ENCODE peak calls at places on chromosomes 5 and 9, in seven cellular contexts. One of them, this sample, is unnamed.

GRCh38 chr5:168042284-168043080 is 249.0 kb upstream of the WWC1 start:
- DNase-seq in suprapubic skin: no peak
- DNase-seq in B cell: no peak
- DNase-seq in PC-9: no peak
- DNase-seq in Calu3: no peak
- DNase-seq in cardiac muscle cell: no peak
- DNase-seq in left ventricle myocardium inferior: no peak
- DNase-seq in this sample: no peak

GRCh38 chr5:149959406-149960236 is 937 bp upstream of the SLC26A2 start:
- DNase-seq in suprapubic skin: no peak
- DNase-seq in B cell: peak; percentile 57
- DNase-seq in PC-9: peak; percentile 39
- DNase-seq in Calu3: peak; percentile 52
- DNase-seq in cardiac muscle cell: peak; percentile 75
- DNase-seq in left ventricle myocardium inferior: no peak
- DNase-seq in this sample: peak; percentile 74

GRCh38 chr5:179766021-179766725 is 27.6 kb upstream of the LTC4S start:
- DNase-seq in suprapubic skin: no peak
- DNase-seq in B cell: no peak
- DNase-seq in PC-9: no peak
- DNase-seq in Calu3: no peak
- DNase-seq in cardiac muscle cell: peak; percentile 40
- DNase-seq in left ventricle myocardium inferior: no peak
- DNase-seq in this sample: peak; percentile 55

GRCh38 chr5:101897914-101898313 is 398.2 kb downstream of the SLCO4C1 start:
- DNase-seq in suprapubic skin: no peak
- DNase-seq in B cell: no peak
- DNase-seq in PC-9: no peak
- DNase-seq in Calu3: no peak
- DNase-seq in cardiac muscle cell: no peak
- DNase-seq in left ventricle myocardium inferior: no peak
- DNase-seq in this sample: no peak

GRCh38 chr9:83444110-83444509 is 94.1 kb downstream of the FRMD3 start:
- DNase-seq in suprapubic skin: no peak
- DNase-seq in B cell: no peak
- DNase-seq in PC-9: no peak
- DNase-seq in Calu3: no peak
- DNase-seq in cardiac muscle cell: peak; percentile 72
- DNase-seq in left ventricle myocardium inferior: peak; percentile 69
- DNase-seq in this sample: peak; percentile 78

GRCh38 chr5:147051193-147051592 is 172.6 kb upstream of the PPP2R2B start:
- DNase-seq in suprapubic skin: no peak
- DNase-seq in B cell: no peak
- DNase-seq in PC-9: no peak
- DNase-seq in Calu3: no peak
- DNase-seq in cardiac muscle cell: peak; percentile 1
- DNase-seq in left ventricle myocardium inferior: no peak
- DNase-seq in this sample: no peak

GRCh38 chr5:179178016-179178575 is 117.9 kb downstream of the ZNF354C start:
- DNase-seq in suprapubic skin: no peak
- DNase-seq in B cell: no peak
- DNase-seq in PC-9: no peak
- DNase-seq in Calu3: no peak
- DNase-seq in cardiac muscle cell: no peak
- DNase-seq in left ventricle myocardium inferior: no peak
- DNase-seq in this sample: no peak

GRCh38 chr5:56588636-56589485 is 226.5 kb upstream of the MAP3K1 start:
- DNase-seq in suprapubic skin: peak; percentile 85
- DNase-seq in B cell: peak; percentile 97
- DNase-seq in PC-9: no peak
- DNase-seq in Calu3: no peak
- DNase-seq in cardiac muscle cell: no peak
- DNase-seq in left ventricle myocardium inferior: peak; percentile 74
- DNase-seq in this sample: no peak

GRCh38 chr9:125516381-125516960 is 190.5 kb downstream of the MAPKAP1 start:
- DNase-seq in suprapubic skin: no peak
- DNase-seq in B cell: no peak
- DNase-seq in PC-9: no peak
- DNase-seq in Calu3: no peak
- DNase-seq in cardiac muscle cell: no peak
- DNase-seq in left ventricle myocardium inferior: no peak
- DNase-seq in this sample: no peak

GRCh38 chr9:105881654-105882349 is 187.5 kb downstream of the TMEM38B start:
- DNase-seq in suprapubic skin: no peak
- DNase-seq in B cell: peak; percentile 62
- DNase-seq in PC-9: peak; percentile 48
- DNase-seq in Calu3: peak; percentile 68
- DNase-seq in cardiac muscle cell: peak; percentile 70
- DNase-seq in left ventricle myocardium inferior: peak; percentile 53
- DNase-seq in this sample: peak; percentile 69

GRCh38 chr9:75591972-75592371 is 298.5 kb upstream of the PCSK5 start:
- DNase-seq in suprapubic skin: no peak
- DNase-seq in B cell: no peak
- DNase-seq in PC-9: no peak
- DNase-seq in Calu3: no peak
- DNase-seq in cardiac muscle cell: no peak
- DNase-seq in left ventricle myocardium inferior: no peak
- DNase-seq in this sample: no peak

GRCh38 chr5:16574789-16575785 is 41.7 kb downstream of the RETREG1 start:
- DNase-seq in suprapubic skin: no peak
- DNase-seq in B cell: no peak
- DNase-seq in PC-9: no peak
- DNase-seq in Calu3: no peak
- DNase-seq in cardiac muscle cell: peak; percentile 46
- DNase-seq in left ventricle myocardium inferior: peak; percentile 38
- DNase-seq in this sample: peak; percentile 50

GRCh38 chr5:88825782-88826110 is 57.2 kb downstream of the MEF2C start:
- DNase-seq in suprapubic skin: no peak
- DNase-seq in B cell: no peak
- DNase-seq in PC-9: no peak
- DNase-seq in Calu3: no peak
- DNase-seq in cardiac muscle cell: no peak
- DNase-seq in left ventricle myocardium inferior: no peak
- DNase-seq in this sample: peak; percentile 22

GRCh38 chr5:149886697-149887470 is 57.7 kb downstream of the PDE6A start:
- DNase-seq in suprapubic skin: no peak
- DNase-seq in B cell: no peak
- DNase-seq in PC-9: no peak
- DNase-seq in Calu3: no peak
- DNase-seq in cardiac muscle cell: peak; percentile 88
- DNase-seq in left ventricle myocardium inferior: no peak
- DNase-seq in this sample: peak; percentile 41

GRCh38 chr9:136143215-136144001 is 24.7 kb upstream of the TMEM250 start:
- DNase-seq in suprapubic skin: no peak
- DNase-seq in B cell: no peak
- DNase-seq in PC-9: no peak
- DNase-seq in Calu3: peak; percentile 45
- DNase-seq in cardiac muscle cell: peak; percentile 33
- DNase-seq in left ventricle myocardium inferior: no peak
- DNase-seq in this sample: peak; percentile 33
- TF ChIP-seq CTCF in suprapubic skin: no peak
- TF ChIP-seq CTCF in B cell: no peak
- TF ChIP-seq CTCF in PC-9: peak; percentile 54
- TF ChIP-seq CTCF in Calu3: peak; percentile 19
- TF ChIP-seq CTCF in cardiac muscle cell: peak; percentile 45
- TF ChIP-seq CTCF in left ventricle myocardium inferior: peak; percentile 56
- TF ChIP-seq CTCF in this sample: peak; percentile 46

GRCh38 chr5:153157156-153157555 is 333.3 kb upstream of the GRIA1 start:
- DNase-seq in suprapubic skin: no peak
- DNase-seq in B cell: no peak
- DNase-seq in PC-9: no peak
- DNase-seq in Calu3: no peak
- DNase-seq in cardiac muscle cell: no peak
- DNase-seq in left ventricle myocardium inferior: no peak
- DNase-seq in this sample: no peak

GRCh38 chr5:153153086-153153485 is 337.4 kb upstream of the GRIA1 start:
- DNase-seq in suprapubic skin: no peak
- DNase-seq in B cell: no peak
- DNase-seq in PC-9: no peak
- DNase-seq in Calu3: no peak
- DNase-seq in cardiac muscle cell: peak; percentile 20
- DNase-seq in left ventricle myocardium inferior: no peak
- DNase-seq in this sample: peak; percentile 15

GRCh38 chr5:153159611-153160010 is 330.9 kb upstream of the GRIA1 start:
- DNase-seq in suprapubic skin: no peak
- DNase-seq in B cell: no peak
- DNase-seq in PC-9: no peak
- DNase-seq in Calu3: no peak
- DNase-seq in cardiac muscle cell: peak; percentile 11
- DNase-seq in left ventricle myocardium inferior: no peak
- DNase-seq in this sample: peak; percentile 27

DNA sequence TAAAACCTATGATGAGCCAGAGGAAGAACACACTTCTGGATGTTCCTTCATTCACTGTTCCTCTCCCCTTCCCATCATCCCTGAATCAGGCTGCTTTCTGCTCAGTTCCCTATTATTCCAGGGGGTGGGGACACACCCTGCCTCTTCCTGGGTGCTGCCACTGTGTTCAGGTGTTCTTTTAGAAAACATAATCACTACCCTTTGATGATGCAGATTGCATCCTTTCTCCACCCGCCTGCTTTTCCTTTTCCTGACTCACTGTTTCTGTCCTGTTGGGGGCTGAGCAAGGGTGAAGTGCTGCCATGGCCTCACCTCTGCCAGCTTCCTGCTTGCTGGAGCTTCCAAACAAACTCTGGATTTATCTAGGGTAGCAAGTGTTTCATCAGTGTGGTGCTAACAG is 331.9 kb upstream of the GRIA1 start:
- DNase-seq in suprapubic skin: no peak
- DNase-seq in B cell: no peak
- DNase-seq in PC-9: no peak
- DNase-seq in Calu3: no peak
- DNase-seq in cardiac muscle cell: no peak
- DNase-seq in left ventricle myocardium inferior: no peak
- DNase-seq in this sample: no peak
- TF ChIP-seq CTCF in suprapubic skin: no peak
- TF ChIP-seq CTCF in B cell: no peak
- TF ChIP-seq CTCF in PC-9: no peak
- TF ChIP-seq CTCF in Calu3: no peak
- TF ChIP-seq CTCF in cardiac muscle cell: no peak
- TF ChIP-seq CTCF in left ventricle myocardium inferior: no peak
- TF ChIP-seq CTCF in this sample: no peak

GRCh38 chr9:29211681-29212589 is 1638.7 kb upstream of the C9orf72 start:
- DNase-seq in suprapubic skin: no peak
- DNase-seq in B cell: no peak
- DNase-seq in PC-9: no peak
- DNase-seq in Calu3: peak; percentile 80
- DNase-seq in cardiac muscle cell: peak; percentile 35
- DNase-seq in left ventricle myocardium inferior: no peak
- DNase-seq in this sample: peak; percentile 29
- TF ChIP-seq CTCF in suprapubic skin: no peak
- TF ChIP-seq CTCF in B cell: peak; percentile 38
- TF ChIP-seq CTCF in PC-9: peak; percentile 59
- TF ChIP-seq CTCF in Calu3: peak; percentile 82
- TF ChIP-seq CTCF in cardiac muscle cell: peak; percentile 56
- TF ChIP-seq CTCF in left ventricle myocardium inferior: peak; percentile 68
- TF ChIP-seq CTCF in this sample: peak; percentile 55

DNA sequence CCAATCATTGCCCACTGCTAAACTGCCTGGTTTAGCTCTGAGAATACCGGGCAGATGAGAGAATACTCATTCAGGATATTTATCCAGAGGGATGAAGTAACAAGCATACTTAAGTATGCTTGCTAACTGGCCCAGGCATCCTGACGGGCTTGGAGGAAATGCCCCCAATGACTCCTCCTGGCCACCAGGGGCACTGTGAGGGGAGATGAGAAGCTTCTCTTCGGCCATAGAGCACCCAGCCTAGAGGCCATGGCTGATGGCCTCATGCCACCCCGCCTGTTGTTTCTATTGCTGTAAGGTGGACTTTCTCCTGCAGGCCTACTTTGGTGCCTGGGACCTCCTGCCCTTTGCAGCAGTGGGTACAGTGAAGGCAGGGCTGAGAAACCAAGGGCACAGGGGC is 134.5 kb upstream of the FSTL4 start:
- DNase-seq in suprapubic skin: no peak
- DNase-seq in B cell: no peak
- DNase-seq in PC-9: no peak
- DNase-seq in Calu3: peak; percentile 29
- DNase-seq in cardiac muscle cell: no peak
- DNase-seq in left ventricle myocardium inferior: no peak
- DNase-seq in this sample: no peak
- TF ChIP-seq CTCF in suprapubic skin: no peak
- TF ChIP-seq CTCF in B cell: peak; percentile 36
- TF ChIP-seq CTCF in PC-9: peak; percentile 28
- TF ChIP-seq CTCF in Calu3: no peak
- TF ChIP-seq CTCF in cardiac muscle cell: peak; percentile 12
- TF ChIP-seq CTCF in left ventricle myocardium inferior: no peak
- TF ChIP-seq CTCF in this sample: peak; percentile 11

GRCh38 chr5:6818594-6819512 is 105.6 kb downstream of the TENT4A start:
- DNase-seq in suprapubic skin: no peak
- DNase-seq in B cell: no peak
- DNase-seq in PC-9: no peak
- DNase-seq in Calu3: no peak
- DNase-seq in cardiac muscle cell: no peak
- DNase-seq in left ventricle myocardium inferior: no peak
- DNase-seq in this sample: peak; percentile 2
- TF ChIP-seq CTCF in suprapubic skin: no peak
- TF ChIP-seq CTCF in B cell: no peak
- TF ChIP-seq CTCF in PC-9: no peak
- TF ChIP-seq CTCF in Calu3: no peak
- TF ChIP-seq CTCF in cardiac muscle cell: no peak
- TF ChIP-seq CTCF in left ventricle myocardium inferior: no peak
- TF ChIP-seq CTCF in this sample: no peak

This sample was measured in cardiac fibroblast.